ENCODE peak calls at places on chromosome 16, in six cellular contexts. One of them, this sample, is unnamed.

GRCh38 chr16:31088459-31089183 is at the start of gene PRSS53:
- DNase-seq in gastrocnemius medialis: no peak
- DNase-seq in NB4: no peak
- DNase-seq in erythroblast: no peak
- DNase-seq in stomach: no peak
- DNase-seq in ovary: no peak
- DNase-seq in this sample: no peak

GRCh38 chr16:81873843-81874752 is 95.0 kb downstream of the PLCG2 start:
- DNase-seq in gastrocnemius medialis: no peak
- DNase-seq in NB4: peak
- DNase-seq in erythroblast: peak
- DNase-seq in stomach: peak
- DNase-seq in ovary: peak
- DNase-seq in this sample: peak

GRCh38 chr16:12538667-12539081 is 265.0 kb downstream of the CPPED1 start:
- DNase-seq in gastrocnemius medialis: no peak
- DNase-seq in NB4: no peak
- DNase-seq in erythroblast: no peak
- DNase-seq in stomach: no peak
- DNase-seq in ovary: no peak
- DNase-seq in this sample: no peak

GRCh38 chr16:25256821-25257503 is 683 bp downstream of the ZKSCAN2 start:
- DNase-seq in gastrocnemius medialis: no peak
- DNase-seq in NB4: peak
- DNase-seq in erythroblast: peak
- DNase-seq in stomach: no peak
- DNase-seq in ovary: no peak
- DNase-seq in this sample: no peak

GRCh38 chr16:12804395-12804794 is 708 bp upstream of the CPPED1 start:
- DNase-seq in gastrocnemius medialis: no peak
- DNase-seq in NB4: no peak
- DNase-seq in erythroblast: no peak
- DNase-seq in stomach: no peak
- DNase-seq in ovary: no peak
- DNase-seq in this sample: no peak

GRCh38 chr16:11743308-11744074 is 834 bp upstream of the TXNDC11 start:
- DNase-seq in gastrocnemius medialis: peak
- DNase-seq in NB4: peak
- DNase-seq in erythroblast: peak
- DNase-seq in stomach: peak
- DNase-seq in ovary: peak
- DNase-seq in this sample: peak

GRCh38 chr16:10828851-10829331 is 10.3 kb upstream of the TVP23A start:
- DNase-seq in gastrocnemius medialis: peak
- DNase-seq in NB4: no peak
- DNase-seq in erythroblast: no peak
- DNase-seq in stomach: peak
- DNase-seq in ovary: peak
- DNase-seq in this sample: peak

GRCh38 chr16:87337247-87337646 is 20.1 kb upstream of the C16orf95 start:
- DNase-seq in gastrocnemius medialis: no peak
- DNase-seq in NB4: no peak
- DNase-seq in erythroblast: no peak
- DNase-seq in stomach: no peak
- DNase-seq in ovary: no peak
- DNase-seq in this sample: no peak

DNA sequence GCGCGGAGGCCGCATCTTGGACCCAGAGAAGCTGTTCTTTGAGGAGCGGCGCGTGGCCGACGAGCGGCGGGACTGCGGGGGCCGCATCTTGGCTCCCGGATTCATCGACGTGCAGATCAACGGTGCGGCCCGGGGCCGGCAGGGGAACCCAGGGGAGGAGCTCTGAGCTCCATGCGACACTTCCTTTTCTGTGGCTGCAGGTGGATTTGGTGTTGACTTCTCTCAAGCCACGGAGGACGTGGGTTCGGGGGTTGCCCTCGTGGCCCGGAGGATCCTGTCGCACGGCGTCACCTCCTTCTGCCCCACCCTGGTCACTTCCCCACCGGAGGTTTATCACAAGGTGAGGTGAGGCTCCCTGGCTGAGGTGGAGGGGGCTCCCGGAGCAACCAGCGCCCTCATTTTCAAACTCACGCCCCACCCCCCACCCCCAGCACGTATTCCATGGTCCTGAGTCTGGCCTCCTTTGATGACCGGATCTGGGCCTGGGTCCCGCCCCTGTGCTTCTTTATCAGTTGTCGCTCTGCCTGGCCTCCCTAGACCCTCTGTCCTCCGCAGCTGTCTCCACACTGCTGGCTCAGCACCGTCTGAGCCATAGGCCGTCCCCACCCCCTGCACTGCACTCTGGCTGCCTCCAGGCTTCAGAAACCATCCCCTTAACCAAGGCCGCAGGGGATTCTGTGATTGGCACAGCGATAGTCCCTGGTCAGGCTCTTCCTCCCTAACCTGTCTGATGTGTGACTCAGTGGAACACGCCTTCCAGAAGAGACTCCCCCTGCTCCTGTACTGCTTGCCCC is 810 bp downstream of the AMDHD2 start:
- DNase-seq in gastrocnemius medialis: no peak
- DNase-seq in NB4: peak
- DNase-seq in erythroblast: peak
- DNase-seq in stomach: peak
- DNase-seq in ovary: peak
- DNase-seq in this sample: peak
- TF ChIP-seq POLR2A in gastrocnemius medialis: no peak
- TF ChIP-seq POLR2A in NB4: no peak
- TF ChIP-seq POLR2A in erythroblast: no peak
- TF ChIP-seq POLR2A in stomach: no peak
- TF ChIP-seq POLR2A in ovary: no peak
- TF ChIP-seq POLR2A in this sample: no peak

GRCh38 chr16:56729736-56730662 is at the start of gene NUP93:
- DNase-seq in gastrocnemius medialis: peak
- DNase-seq in NB4: peak
- DNase-seq in erythroblast: peak
- DNase-seq in stomach: peak
- DNase-seq in ovary: peak
- DNase-seq in this sample: peak
- TF ChIP-seq POLR2A in gastrocnemius medialis: peak
- TF ChIP-seq POLR2A in NB4: peak
- TF ChIP-seq POLR2A in erythroblast: peak
- TF ChIP-seq POLR2A in stomach: no peak
- TF ChIP-seq POLR2A in ovary: no peak
- TF ChIP-seq POLR2A in this sample: no peak

GRCh38 chr16:85988306-85988705 is 89.3 kb downstream of the IRF8 start:
- DNase-seq in gastrocnemius medialis: no peak
- DNase-seq in NB4: no peak
- DNase-seq in erythroblast: no peak
- DNase-seq in stomach: no peak
- DNase-seq in ovary: no peak
- DNase-seq in this sample: peak

GRCh38 chr16:85987750-85988078 is 88.8 kb downstream of the IRF8 start:
- DNase-seq in gastrocnemius medialis: no peak
- DNase-seq in NB4: no peak
- DNase-seq in erythroblast: no peak
- DNase-seq in stomach: no peak
- DNase-seq in ovary: no peak
- DNase-seq in this sample: peak

GRCh38 chr16:85988723-85989313 is 89.9 kb downstream of the IRF8 start:
- DNase-seq in gastrocnemius medialis: no peak
- DNase-seq in NB4: no peak
- DNase-seq in erythroblast: no peak
- DNase-seq in stomach: no peak
- DNase-seq in ovary: no peak
- DNase-seq in this sample: peak

GRCh38 chr16:85984947-85985451 is 86.0 kb downstream of the IRF8 start:
- DNase-seq in gastrocnemius medialis: no peak
- DNase-seq in NB4: peak
- DNase-seq in erythroblast: no peak
- DNase-seq in stomach: no peak
- DNase-seq in ovary: no peak
- DNase-seq in this sample: no peak

GRCh38 chr16:85986931-85987749 is 88.2 kb downstream of the IRF8 start:
- DNase-seq in gastrocnemius medialis: no peak
- DNase-seq in NB4: peak
- DNase-seq in erythroblast: peak
- DNase-seq in stomach: no peak
- DNase-seq in ovary: no peak
- DNase-seq in this sample: peak
- TF ChIP-seq POLR2A in gastrocnemius medialis: no peak
- TF ChIP-seq POLR2A in NB4: no peak
- TF ChIP-seq POLR2A in erythroblast: no peak
- TF ChIP-seq POLR2A in stomach: no peak
- TF ChIP-seq POLR2A in ovary: no peak
- TF ChIP-seq POLR2A in this sample: no peak

DNA sequence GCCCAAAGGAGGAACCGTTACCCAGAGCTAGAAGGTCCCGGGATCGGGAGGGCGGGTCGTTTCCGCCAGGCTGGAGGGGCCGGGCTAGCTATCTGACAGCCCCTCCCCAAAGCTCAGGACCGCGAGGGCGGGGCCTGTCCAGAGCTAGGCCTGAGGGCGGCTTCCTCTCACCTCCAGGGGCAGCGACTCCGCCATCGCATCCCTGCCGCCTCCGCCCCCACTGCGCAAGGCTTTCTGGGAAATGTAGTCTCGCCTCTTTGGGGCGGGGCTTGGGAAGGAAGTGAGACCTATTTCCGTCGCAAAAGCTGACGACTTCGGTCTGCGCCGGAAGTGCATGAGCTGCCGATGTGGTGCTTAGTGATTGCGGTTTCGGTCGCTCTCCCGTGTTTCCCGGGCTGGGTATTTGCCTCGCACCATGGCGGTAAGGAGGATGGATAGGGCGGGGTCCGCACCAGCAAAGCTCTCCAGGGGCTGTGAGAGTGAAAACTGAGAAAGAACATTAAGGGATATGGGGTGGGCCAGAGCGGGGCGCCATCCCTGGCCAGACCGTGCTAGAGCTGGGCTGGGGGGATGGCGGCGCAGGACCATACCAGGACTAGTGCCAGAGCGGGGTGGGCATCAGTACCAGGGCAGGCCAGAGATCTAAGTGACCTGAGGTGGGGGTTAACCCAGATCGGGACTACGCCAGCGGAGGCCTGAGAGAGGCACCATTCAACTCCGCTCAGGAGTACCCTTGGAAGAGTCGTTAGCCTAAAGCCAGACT is at the start of gene TMEM208:
- DNase-seq in gastrocnemius medialis: peak
- DNase-seq in NB4: peak
- DNase-seq in erythroblast: peak
- DNase-seq in stomach: peak
- DNase-seq in ovary: peak
- DNase-seq in this sample: peak
- TF ChIP-seq POLR2A in gastrocnemius medialis: peak
- TF ChIP-seq POLR2A in NB4: peak
- TF ChIP-seq POLR2A in erythroblast: peak
- TF ChIP-seq POLR2A in stomach: no peak
- TF ChIP-seq POLR2A in ovary: peak
- TF ChIP-seq POLR2A in this sample: no peak

GRCh38 chr16:680967-681745 is 946 bp downstream of the STUB1 start:
- DNase-seq in gastrocnemius medialis: peak
- DNase-seq in NB4: peak
- DNase-seq in erythroblast: peak
- DNase-seq in stomach: peak
- DNase-seq in ovary: peak
- DNase-seq in this sample: no peak

GRCh38 chr16:683396-684066 is 603 bp downstream of the JMJD8 start:
- DNase-seq in gastrocnemius medialis: no peak
- DNase-seq in NB4: peak
- DNase-seq in erythroblast: no peak
- DNase-seq in stomach: no peak
- DNase-seq in ovary: no peak
- DNase-seq in this sample: no peak

GRCh38 chr16:680625-680945 is 375 bp downstream of the STUB1 start:
- DNase-seq in gastrocnemius medialis: no peak
- DNase-seq in NB4: no peak
- DNase-seq in erythroblast: no peak
- DNase-seq in stomach: no peak
- DNase-seq in ovary: no peak
- DNase-seq in this sample: no peak

GRCh38 chr16:682493-683395 is 1.4 kb downstream of the JMJD8 start:
- DNase-seq in gastrocnemius medialis: no peak
- DNase-seq in NB4: no peak
- DNase-seq in erythroblast: no peak
- DNase-seq in stomach: no peak
- DNase-seq in ovary: no peak
- DNase-seq in this sample: no peak

GRCh38 chr16:681746-682427 is 1.7 kb downstream of the STUB1 start:
- DNase-seq in gastrocnemius medialis: no peak
- DNase-seq in NB4: no peak
- DNase-seq in erythroblast: no peak
- DNase-seq in stomach: no peak
- DNase-seq in ovary: peak
- DNase-seq in this sample: no peak
- TF ChIP-seq POLR2A in gastrocnemius medialis: no peak
- TF ChIP-seq POLR2A in NB4: no peak
- TF ChIP-seq POLR2A in erythroblast: no peak
- TF ChIP-seq POLR2A in stomach: no peak
- TF ChIP-seq POLR2A in ovary: no peak
- TF ChIP-seq POLR2A in this sample: no peak

GRCh38 chr16:89565506-89566372 is 5.3 kb downstream of the RPL13 start:
- DNase-seq in gastrocnemius medialis: peak
- DNase-seq in NB4: peak
- DNase-seq in erythroblast: peak
- DNase-seq in stomach: peak
- DNase-seq in ovary: peak
- DNase-seq in this sample: peak
- TF ChIP-seq POLR2A in gastrocnemius medialis: no peak
- TF ChIP-seq POLR2A in NB4: peak
- TF ChIP-seq POLR2A in erythroblast: peak
- TF ChIP-seq POLR2A in stomach: no peak
- TF ChIP-seq POLR2A in ovary: no peak
- TF ChIP-seq POLR2A in this sample: no peak

This sample was measured in lower leg skin.